ENCODE peak calls at places on chromosomes 3 and 15, in four cellular contexts. M is stimulated activated CD8-positive, alpha-beta memory T cell treated with anti-CD3 and anti-CD28 coated beads, Interleukin-12 subunit alpha, Interleukin-12 subunit beta, amount 100 ng/mL, for 4 hours; F is HTR-8/SVneo; D is SIG-M5. V is an unnamed sample.

GRCh38 chr3:11060500-11061251 is 68.1 kb downstream of the SLC6A1 start:
- DNase-seq in M (no peak), F (peak; percentile 75), D (no peak), V (no peak)

GRCh38 chr3:52471371-52472238 is 16.2 kb downstream of the NISCH start:
- DNase-seq in M (no peak), F (peak; percentile 59), D (no peak), V (peak; percentile 76)

GRCh38 chr3:194375921-194376570 is 6.5 kb upstream of the LRRC15 start:
- DNase-seq in M (no peak), F (no peak), D (no peak), V (no peak)

GRCh38 chr15:31298707-31299172 is 27.9 kb upstream of the KLF13 start:
- DNase-seq in M (no peak), F (no peak), D (no peak), V (no peak)

GRCh38 chr15:89947338-89947829 is 34.6 kb upstream of the ARPIN start:
- DNase-seq in M (no peak), F (no peak), D (no peak), V (no peak)

GRCh38 chr3:139309880-139310279 is 33.9 kb upstream of the MRPS22 start:
- DNase-seq in M (no peak), F (no peak), D (no peak), V (no peak)

GRCh38 chr3:173225351-173225750 is 84.3 kb upstream of the SPATA16 start:
- DNase-seq in M (no peak), F (no peak), D (no peak), V (no peak)

GRCh38 chr3:171916888-171917287 is 73.7 kb downstream of the TMEM212 start:
- DNase-seq in M (no peak), F (no peak), D (no peak), V (no peak)

GRCh38 chr15:62769604-62770003 is 272.9 kb upstream of the TPM1 start:
- DNase-seq in M (no peak), F (peak; percentile 51), D (no peak), V (no peak)

GRCh38 chr3:36991923-36992805 is 767 bp downstream of the EPM2AIP1 start:
- DNase-seq in M (no peak), F (no peak), D (no peak), V (peak; percentile 50)

GRCh38 chr3:78285032-78285728 is 1245.3 kb downstream of the ROBO2 start:
- DNase-seq in M (no peak), F (no peak), D (no peak), V (no peak)

GRCh38 chr15:78997981-78998499 is 53.2 kb upstream of the CTSH start:
- DNase-seq in M (no peak), F (no peak), D (no peak), V (no peak)

GRCh38 chr3:126126292-126126691 is 42.4 kb upstream of the SLC41A3 start:
- DNase-seq in M (no peak), F (no peak), D (no peak), V (peak; percentile 34)

GRCh38 chr3:182738583-182739514 is 54.5 kb upstream of the ATP11B start:
- DNase-seq in M (no peak), F (no peak), D (no peak), V (no peak)

GRCh38 chr15:37360724-37361123 is 260.4 kb upstream of the MEIS2 start:
- DNase-seq in M (no peak), F (no peak), D (no peak), V (no peak)

GRCh38 chr3:132879651-132880050 is 157.4 kb upstream of the NPHP3 start:
- DNase-seq in M (no peak), F (no peak), D (no peak), V (no peak)

GRCh38 chr3:191198886-191199285 is at the start of gene OSTN:
- DNase-seq in M (no peak), F (no peak), D (no peak), V (no peak)

V was measured in CD14-positive monocyte.